ENCODE peak calls at places on chromosomes 7 and 10, in nine cellular contexts. R, Z, H, F, C, S, O, K and A are unnamed samples. For H3K4me1 and H3K27me3, the result is how much of the 10 kb centered on the place peaks cover.

GRCh38 chr10:112821663-112822062 is 128.4 kb upstream of the TCF7L2 start:
- DNase-seq in R (no peak), Z (no peak), H (no peak), F (no peak), C (no peak), S (no peak), O (no peak), K (no peak), A (no peak)

GRCh38 chr7:132345730-132346129 is 230.5 kb downstream of the PLXNA4 start:
- DNase-seq in R (no peak), Z (no peak), H (peak), F (no peak), C (no peak), S (no peak), O (no peak), K (no peak), A (no peak)

GRCh38 chr10:71078454-71079145 is 133.8 kb upstream of the UNC5B start:
- DNase-seq in R (no peak), Z (no peak), H (no peak), F (no peak), C (peak), S (no peak), O (peak), K (no peak), A (no peak)

GRCh38 chr7:146654048-146654447 is 537.4 kb downstream of the CNTNAP2 start:
- DNase-seq in R (no peak), Z (no peak), H (no peak), F (no peak), C (no peak), S (no peak), O (no peak), K (no peak), A (no peak)

GRCh38 chr7:4809091-4809591 is 33.7 kb downstream of the AP5Z1 start:
- DNase-seq in R (no peak), Z (no peak), H (no peak), F (no peak), C (no peak), S (no peak), O (peak), K (no peak), A (no peak)

GRCh38 chr7:139034336-139034735 is 1.5 kb downstream of the ZC3HAV1L start:
- DNase-seq in R (no peak), Z (no peak), H (no peak), F (no peak), C (no peak), S (no peak), O (no peak), K (no peak), A (no peak)

GRCh38 chr10:133335238-133336122 is 1.2 kb downstream of the CALY start:
- DNase-seq in R (peak), Z (peak), H (no peak), F (peak), C (peak), S (no peak), O (peak), K (peak), A (no peak)

GRCh38 chr10:123144697-123145541 is 3.0 kb upstream of the HMX2 start:
- DNase-seq in R (no peak), Z (no peak), H (no peak), F (no peak), C (no peak), S (no peak), O (no peak), K (no peak), A (no peak)

GRCh38 chr7:23956769-23957556 is 246.9 kb downstream of the STK31 start:
- DNase-seq in R (no peak), Z (no peak), H (no peak), F (no peak), C (no peak), S (no peak), O (no peak), K (no peak), A (no peak)

GRCh38 chr7:142785841-142786250 is 15.1 kb downstream of the PRSS2 start:
- DNase-seq in R (no peak), Z (no peak), H (no peak), F (peak), C (peak), S (no peak), O (peak), K (no peak), A (no peak)

GRCh38 chr7:112238852-112239610 is 32.5 kb downstream of the ZNF277 start:
- DNase-seq in R (no peak), Z (no peak), H (no peak), F (no peak), C (no peak), S (no peak), O (no peak), K (no peak), A (no peak)

DNA sequence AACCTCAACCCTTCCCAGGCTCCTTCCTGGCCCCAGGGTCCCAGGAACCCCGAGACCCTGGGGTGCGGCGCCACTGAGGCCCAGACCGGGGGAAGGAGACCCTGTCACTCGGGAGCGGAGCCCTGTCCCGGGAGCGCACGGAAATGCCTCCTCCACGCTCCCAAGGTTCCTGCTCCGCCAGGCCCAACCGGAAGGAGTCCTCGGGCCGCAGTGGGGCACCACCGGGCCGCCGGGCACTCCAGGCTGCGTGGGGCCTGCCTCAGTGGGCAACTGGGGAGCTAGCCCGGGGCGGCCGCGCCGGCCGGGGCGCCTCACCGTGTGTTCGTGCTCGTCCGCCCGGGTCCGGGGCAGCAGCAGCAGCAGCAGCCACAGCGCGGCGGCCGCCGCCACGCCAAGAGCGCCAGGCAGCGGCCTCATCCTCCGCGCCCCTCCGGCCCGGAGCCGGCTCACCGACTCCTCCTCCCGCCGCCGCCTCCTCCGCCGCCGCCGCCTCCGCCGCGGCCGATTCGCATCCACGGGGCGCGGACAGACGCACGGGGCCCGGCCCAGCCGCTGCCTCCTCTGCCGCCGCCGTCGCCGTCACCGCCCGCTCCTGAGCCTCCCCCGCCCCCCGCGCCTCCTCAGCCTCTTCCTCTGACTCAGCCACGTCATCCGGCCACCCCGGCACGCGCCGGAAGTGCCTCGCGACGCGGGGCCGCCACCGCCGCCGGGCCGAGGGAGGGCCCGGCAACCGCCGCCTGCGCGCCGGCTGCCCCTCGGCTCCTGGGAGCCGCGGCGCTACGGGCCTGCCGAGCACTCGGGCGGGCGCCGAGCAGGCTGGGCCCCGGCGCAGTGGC is at the start of gene TM9SF3:
- DNase-seq in R (peak), Z (peak), H (peak), F (peak), C (peak), S (peak), O (peak), K (peak), A (peak)
- H3K4me3 ChIP-seq in R (peak), Z (peak), H (peak), F (peak), C (peak), S (peak), O (peak), K (peak), A (peak)

GRCh38 chr7:76057813-76058145 is 9.9 kb downstream of the MDH2 start:
- DNase-seq in R (no peak), Z (peak), H (no peak), F (no peak), C (no peak), S (no peak), O (no peak), K (no peak), A (no peak)
- H3K4me1 ChIP-seq in R (under half), Z (under half), H (under half), F (under half), C (under half), S (under half), O (under half), K (under half), A (under half)

GRCh38 chr10:118595598-118596425 is at the start of gene PRLHR:
- DNase-seq in R (no peak), Z (peak), H (peak), F (no peak), C (no peak), S (no peak), O (no peak), K (no peak), A (no peak)

GRCh38 chr10:118595064-118595420 is 406 bp downstream of the PRLHR start:
- DNase-seq in R (no peak), Z (no peak), H (no peak), F (no peak), C (no peak), S (no peak), O (no peak), K (no peak), A (no peak)

GRCh38 chr10:118592675-118593330 is 2.6 kb downstream of the PRLHR start:
- DNase-seq in R (no peak), Z (peak), H (no peak), F (no peak), C (no peak), S (no peak), O (no peak), K (no peak), A (no peak)

GRCh38 chr10:118596426-118597124 is 1.1 kb upstream of the PRLHR start:
- DNase-seq in R (no peak), Z (no peak), H (peak), F (no peak), C (no peak), S (no peak), O (no peak), K (no peak), A (no peak)

DNA sequence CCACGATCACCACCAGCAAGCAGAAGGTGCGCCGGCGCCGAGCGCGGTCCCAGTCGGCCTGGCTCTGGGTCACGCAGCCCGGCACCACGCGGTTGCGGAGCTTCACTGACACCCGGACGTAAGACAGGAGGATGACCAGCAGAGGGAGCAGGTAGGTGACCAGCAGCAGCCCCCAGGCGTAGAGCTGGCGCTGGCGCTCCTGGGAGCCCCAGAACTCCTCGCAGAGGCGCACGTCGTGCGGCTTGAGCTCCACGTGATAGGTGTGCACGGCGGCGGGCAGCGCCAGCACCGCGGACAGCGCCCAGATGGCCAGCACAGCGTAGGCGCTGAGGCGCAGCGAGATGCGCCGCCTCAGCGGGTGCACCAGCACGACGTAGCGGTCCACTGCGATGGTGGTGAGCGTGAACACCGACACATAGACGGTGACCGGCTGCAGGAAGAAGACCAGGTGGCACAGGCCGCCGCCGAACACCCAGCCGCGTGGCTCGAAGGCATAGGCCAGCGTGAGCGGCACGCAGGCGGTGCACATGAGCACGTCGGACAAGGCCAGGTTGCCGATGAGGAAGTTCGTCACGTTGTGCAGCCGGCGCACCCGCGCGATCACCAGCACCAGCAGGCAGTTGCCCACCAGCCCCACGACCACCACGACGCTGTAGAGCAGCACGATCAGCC is 920 bp downstream of the PRLHR start:
- DNase-seq in R (peak), Z (peak), H (peak), F (peak), C (no peak), S (no peak), O (peak), K (peak), A (no peak)
- H3K27me3 ChIP-seq in R (half or more), Z (under half), H (under half), F (under half), C (half or more), S (under half), O (under half), K (half or more), A (under half)

GRCh38 chr7:53214463-53214862 is 179.0 kb downstream of the POM121L12 start:
- DNase-seq in R (no peak), Z (no peak), H (no peak), F (no peak), C (no peak), S (no peak), O (no peak), K (no peak), A (no peak)
- H3K4me3 ChIP-seq in R (no peak), Z (no peak), H (no peak), F (no peak), C (no peak), S (no peak), O (no peak), K (no peak), A (no peak)

GRCh38 chr7:121800916-121801675 is 71.9 kb upstream of the PTPRZ1 start:
- DNase-seq in R (no peak), Z (no peak), H (no peak), F (no peak), C (no peak), S (no peak), O (no peak), K (no peak), A (no peak)
- H3K4me1 ChIP-seq in R (under half), Z (under half), H (under half), F (under half), C (under half), S (under half), O (under half), K (under half), A (under half)

GRCh38 chr10:116071453-116072148 is 201.4 kb downstream of the GFRA1 start:
- DNase-seq in R (no peak), Z (no peak), H (no peak), F (no peak), C (no peak), S (no peak), O (no peak), K (no peak), A (no peak)
- H3K27me3 ChIP-seq in R (under half), Z (under half), H (under half), F (under half), C (under half), S (under half), O (under half), K (under half), A (under half)